ENCODE peak calls at places on chromosomes 5 and 9, in four cellular contexts. One of them, this sample, is unnamed. For H3K27me3, the result is how much of the 10 kb centered on the place peaks cover.

GRCh38 chr9:84897362-84898094 is 228.0 kb downstream of the NTRK2 start:
- DNase-seq in CD8-positive, alpha-beta T cell: no peak
- DNase-seq in HCT116: no peak
- DNase-seq in Panc1: no peak
- DNase-seq in this sample: no peak

GRCh38 chr5:2215059-2215458 is 332.3 kb upstream of the IRX4 start:
- DNase-seq in CD8-positive, alpha-beta T cell: no peak
- DNase-seq in HCT116: no peak
- DNase-seq in Panc1: no peak
- DNase-seq in this sample: no peak

GRCh38 chr5:143350790-143351603 is 52.5 kb downstream of the NR3C1 start:
- DNase-seq in CD8-positive, alpha-beta T cell: no peak
- DNase-seq in HCT116: peak
- DNase-seq in Panc1: no peak
- DNase-seq in this sample: no peak

GRCh38 chr5:146710348-146710747 is 168.2 kb downstream of the PPP2R2B start:
- DNase-seq in CD8-positive, alpha-beta T cell: no peak
- DNase-seq in HCT116: no peak
- DNase-seq in Panc1: no peak
- DNase-seq in this sample: no peak

GRCh38 chr9:124344291-124345050 is 70.8 kb downstream of the PSMB7 start:
- DNase-seq in CD8-positive, alpha-beta T cell: no peak
- DNase-seq in HCT116: no peak
- DNase-seq in Panc1: no peak
- DNase-seq in this sample: no peak

GRCh38 chr9:135797507-135798302 is 95.7 kb downstream of the KCNT1 start:
- DNase-seq in CD8-positive, alpha-beta T cell: no peak
- DNase-seq in HCT116: peak
- DNase-seq in Panc1: no peak
- DNase-seq in this sample: no peak

GRCh38 chr5:980941-981340 is 27.7 kb upstream of the NKD2 start:
- DNase-seq in CD8-positive, alpha-beta T cell: no peak
- DNase-seq in HCT116: no peak
- DNase-seq in Panc1: no peak
- DNase-seq in this sample: no peak

GRCh38 chr9:95726756-95727155 is 148.7 kb upstream of the ERCC6L2 start:
- DNase-seq in CD8-positive, alpha-beta T cell: no peak
- DNase-seq in HCT116: peak
- DNase-seq in Panc1: peak
- DNase-seq in this sample: no peak

GRCh38 chr9:1535051-1535450 is 480.1 kb upstream of the SMARCA2 start:
- DNase-seq in CD8-positive, alpha-beta T cell: no peak
- DNase-seq in HCT116: no peak
- DNase-seq in Panc1: no peak
- DNase-seq in this sample: no peak

GRCh38 chr5:36526537-36526936 is 79.9 kb upstream of the SLC1A3 start:
- DNase-seq in CD8-positive, alpha-beta T cell: no peak
- DNase-seq in HCT116: no peak
- DNase-seq in Panc1: no peak
- DNase-seq in this sample: no peak

GRCh38 chr5:52895070-52895469 is 94.1 kb upstream of the ITGA2 start:
- DNase-seq in CD8-positive, alpha-beta T cell: no peak
- DNase-seq in HCT116: no peak
- DNase-seq in Panc1: no peak
- DNase-seq in this sample: no peak

GRCh38 chr5:146213210-146213838 is 9.9 kb downstream of the RBM27 start:
- DNase-seq in CD8-positive, alpha-beta T cell: no peak
- DNase-seq in HCT116: no peak
- DNase-seq in Panc1: no peak
- DNase-seq in this sample: no peak

GRCh38 chr5:110258460-110258859 is 468.0 kb downstream of the TMEM232 start:
- DNase-seq in CD8-positive, alpha-beta T cell: no peak
- DNase-seq in HCT116: no peak
- DNase-seq in Panc1: no peak
- DNase-seq in this sample: no peak

GRCh38 chr9:104746798-104747197 is 685 bp upstream of the NIPSNAP3A start:
- DNase-seq in CD8-positive, alpha-beta T cell: no peak
- DNase-seq in HCT116: no peak
- DNase-seq in Panc1: no peak
- DNase-seq in this sample: no peak

GRCh38 chr9:37624073-37624472 is 26.7 kb upstream of the FRMPD1 start:
- DNase-seq in CD8-positive, alpha-beta T cell: no peak
- DNase-seq in HCT116: no peak
- DNase-seq in Panc1: no peak
- DNase-seq in this sample: no peak

GRCh38 chr5:53733853-53734252 is 173.4 kb downstream of the NDUFS4 start:
- DNase-seq in CD8-positive, alpha-beta T cell: no peak
- DNase-seq in HCT116: peak
- DNase-seq in Panc1: no peak
- DNase-seq in this sample: no peak

GRCh38 chr5:181241393-181241975 is 2.2 kb downstream of the RACK1 start:
- DNase-seq in CD8-positive, alpha-beta T cell: peak
- DNase-seq in HCT116: no peak
- DNase-seq in Panc1: peak
- DNase-seq in this sample: no peak

GRCh38 chr5:18882162-18882561 is 1105.8 kb downstream of the CDH18 start:
- DNase-seq in CD8-positive, alpha-beta T cell: no peak
- DNase-seq in HCT116: no peak
- DNase-seq in Panc1: no peak
- DNase-seq in this sample: no peak

GRCh38 chr9:136047076-136047774 is 47.9 kb downstream of the NACC2 start:
- DNase-seq in CD8-positive, alpha-beta T cell: no peak
- DNase-seq in HCT116: no peak
- DNase-seq in Panc1: no peak
- DNase-seq in this sample: no peak

GRCh38 chr5:178149199-178149932 is 4.3 kb downstream of the NHP2 start:
- DNase-seq in CD8-positive, alpha-beta T cell: no peak
- DNase-seq in HCT116: no peak
- DNase-seq in Panc1: no peak
- DNase-seq in this sample: no peak

GRCh38 chr9:128254855-128255759 is 20.7 kb downstream of the GOLGA2 start:
- DNase-seq in CD8-positive, alpha-beta T cell: peak
- DNase-seq in HCT116: peak
- DNase-seq in Panc1: peak
- DNase-seq in this sample: peak

GRCh38 chr5:116759860-116760644 is 185.4 kb upstream of the SEMA6A start:
- DNase-seq in CD8-positive, alpha-beta T cell: no peak
- DNase-seq in HCT116: no peak
- DNase-seq in Panc1: no peak
- DNase-seq in this sample: peak

GRCh38 chr9:63816742-63817621 is 1468.0 kb downstream of the FOXD4L5 start:
- DNase-seq in CD8-positive, alpha-beta T cell: peak
- DNase-seq in HCT116: no peak
- DNase-seq in Panc1: no peak
- DNase-seq in this sample: peak

DNA sequence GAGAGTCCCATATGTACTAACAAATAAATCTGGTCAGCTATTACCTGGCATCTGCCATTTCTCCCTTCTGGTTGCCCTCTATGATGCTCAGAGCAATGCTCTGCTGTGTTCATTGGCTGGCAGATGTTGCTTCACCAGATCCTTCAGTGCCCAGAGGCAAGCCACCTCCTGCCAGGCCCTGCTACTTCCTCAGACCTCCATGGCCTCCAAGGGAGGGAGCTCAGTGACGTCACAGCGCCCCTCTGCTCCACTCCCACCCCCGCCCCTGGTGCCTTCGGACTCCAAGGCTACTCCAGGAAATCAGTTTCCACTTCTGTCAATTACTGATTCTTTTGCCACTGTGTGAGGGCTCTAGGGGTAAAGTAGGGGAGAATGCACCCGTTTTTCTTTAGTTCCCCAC is 201.2 kb upstream of the GLRA1 start:
- DNase-seq in CD8-positive, alpha-beta T cell: no peak
- DNase-seq in HCT116: no peak
- DNase-seq in Panc1: no peak
- DNase-seq in this sample: no peak
- H3K27me3 ChIP-seq in CD8-positive, alpha-beta T cell: under half
- H3K27me3 ChIP-seq in HCT116: under half
- H3K27me3 ChIP-seq in Panc1: under half
- H3K27me3 ChIP-seq in this sample: under half

GRCh38 chr9:36138901-36139300 is 2.4 kb downstream of the GLIPR2 start:
- DNase-seq in CD8-positive, alpha-beta T cell: no peak
- DNase-seq in HCT116: no peak
- DNase-seq in Panc1: no peak
- DNase-seq in this sample: no peak

GRCh38 chr9:36141288-36141687 is 4.8 kb downstream of the GLIPR2 start:
- DNase-seq in CD8-positive, alpha-beta T cell: no peak
- DNase-seq in HCT116: no peak
- DNase-seq in Panc1: no peak
- DNase-seq in this sample: no peak

GRCh38 chr9:36138496-36138895 is 2.0 kb downstream of the GLIPR2 start:
- DNase-seq in CD8-positive, alpha-beta T cell: no peak
- DNase-seq in HCT116: no peak
- DNase-seq in Panc1: no peak
- DNase-seq in this sample: no peak

GRCh38 chr9:36141761-36142160 is 5.2 kb downstream of the GLIPR2 start:
- DNase-seq in CD8-positive, alpha-beta T cell: no peak
- DNase-seq in HCT116: no peak
- DNase-seq in Panc1: no peak
- DNase-seq in this sample: no peak

GRCh38 chr9:36140086-36141084 is 3.9 kb downstream of the GLIPR2 start:
- DNase-seq in CD8-positive, alpha-beta T cell: no peak
- DNase-seq in HCT116: no peak
- DNase-seq in Panc1: no peak
- DNase-seq in this sample: no peak
- H3K27ac ChIP-seq in CD8-positive, alpha-beta T cell: no peak
- H3K27ac ChIP-seq in HCT116: no peak
- H3K27ac ChIP-seq in Panc1: no peak
- H3K27ac ChIP-seq in this sample: peak

GRCh38 chr5:73152411-73153388 is 20.3 kb upstream of the TMEM174 start:
- DNase-seq in CD8-positive, alpha-beta T cell: no peak
- DNase-seq in HCT116: peak
- DNase-seq in Panc1: no peak
- DNase-seq in this sample: no peak
- H3K27me3 ChIP-seq in CD8-positive, alpha-beta T cell: under half
- H3K27me3 ChIP-seq in HCT116: under half
- H3K27me3 ChIP-seq in Panc1: under half
- H3K27me3 ChIP-seq in this sample: under half

DNA sequence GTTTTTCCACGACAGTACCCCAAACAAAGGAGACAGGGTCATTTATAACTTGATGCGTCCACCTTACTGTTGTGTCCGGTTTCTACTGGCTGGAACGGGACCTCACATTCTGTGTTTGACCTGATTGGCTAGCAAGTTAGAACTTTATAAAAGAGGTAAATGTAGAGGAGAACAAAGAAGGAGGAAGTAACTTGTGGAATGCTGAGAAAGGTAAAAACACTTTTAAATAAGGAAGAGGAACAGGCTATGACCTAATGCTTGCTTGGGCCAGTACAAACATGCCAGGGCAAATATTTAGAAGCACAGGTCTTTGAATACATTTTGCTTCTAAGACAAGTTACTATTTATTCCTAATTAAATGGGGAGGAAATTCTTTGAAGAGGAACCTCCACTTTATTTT is 251.6 kb downstream of the KIAA0825 start:
- DNase-seq in CD8-positive, alpha-beta T cell: no peak
- DNase-seq in HCT116: no peak
- DNase-seq in Panc1: no peak
- DNase-seq in this sample: no peak
- H3K27ac ChIP-seq in CD8-positive, alpha-beta T cell: no peak
- H3K27ac ChIP-seq in HCT116: no peak
- H3K27ac ChIP-seq in Panc1: no peak
- H3K27ac ChIP-seq in this sample: no peak

GRCh38 chr5:43049216-43049615 is 9.1 kb upstream of the ANXA2R start:
- DNase-seq in CD8-positive, alpha-beta T cell: no peak
- DNase-seq in HCT116: no peak
- DNase-seq in Panc1: no peak
- DNase-seq in this sample: no peak
- H3K27me3 ChIP-seq in CD8-positive, alpha-beta T cell: under half
- H3K27me3 ChIP-seq in HCT116: under half
- H3K27me3 ChIP-seq in Panc1: under half
- H3K27me3 ChIP-seq in this sample: under half

GRCh38 chr5:59034498-59035186 is 451.8 kb downstream of the RAB3C start:
- DNase-seq in CD8-positive, alpha-beta T cell: no peak
- DNase-seq in HCT116: no peak
- DNase-seq in Panc1: no peak
- DNase-seq in this sample: no peak

GRCh38 chr5:59036274-59036961 is 453.5 kb downstream of the RAB3C start:
- DNase-seq in CD8-positive, alpha-beta T cell: peak
- DNase-seq in HCT116: peak
- DNase-seq in Panc1: peak
- DNase-seq in this sample: peak

GRCh38 chr5:59037041-59037440 is 454.2 kb downstream of the RAB3C start:
- DNase-seq in CD8-positive, alpha-beta T cell: no peak
- DNase-seq in HCT116: no peak
- DNase-seq in Panc1: no peak
- DNase-seq in this sample: no peak

GRCh38 chr5:59037453-59038168 is 454.7 kb downstream of the RAB3C start:
- DNase-seq in CD8-positive, alpha-beta T cell: no peak
- DNase-seq in HCT116: no peak
- DNase-seq in Panc1: no peak
- DNase-seq in this sample: no peak

DNA sequence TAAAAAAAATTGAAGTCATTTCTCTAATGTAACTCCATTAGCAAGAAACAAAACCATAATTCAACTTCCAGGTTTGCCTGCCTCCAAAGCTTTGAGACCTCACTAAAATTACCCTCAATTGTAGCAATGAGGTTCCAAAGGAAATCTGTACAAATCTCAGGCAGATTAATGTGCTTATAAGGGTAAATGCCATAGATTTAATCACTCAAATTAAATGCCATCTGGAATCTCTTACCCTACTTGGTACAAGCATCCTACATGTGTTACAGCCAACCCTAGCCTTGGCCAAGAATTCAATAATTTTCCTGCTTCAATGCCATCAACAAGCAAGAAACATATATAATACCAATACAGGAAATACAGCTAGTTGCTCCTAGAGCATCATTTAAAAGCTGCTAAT is 452.8 kb downstream of the RAB3C start:
- DNase-seq in CD8-positive, alpha-beta T cell: no peak
- DNase-seq in HCT116: no peak
- DNase-seq in Panc1: no peak
- DNase-seq in this sample: no peak
- H3K27ac ChIP-seq in CD8-positive, alpha-beta T cell: no peak
- H3K27ac ChIP-seq in HCT116: no peak
- H3K27ac ChIP-seq in Panc1: no peak
- H3K27ac ChIP-seq in this sample: peak

DNA sequence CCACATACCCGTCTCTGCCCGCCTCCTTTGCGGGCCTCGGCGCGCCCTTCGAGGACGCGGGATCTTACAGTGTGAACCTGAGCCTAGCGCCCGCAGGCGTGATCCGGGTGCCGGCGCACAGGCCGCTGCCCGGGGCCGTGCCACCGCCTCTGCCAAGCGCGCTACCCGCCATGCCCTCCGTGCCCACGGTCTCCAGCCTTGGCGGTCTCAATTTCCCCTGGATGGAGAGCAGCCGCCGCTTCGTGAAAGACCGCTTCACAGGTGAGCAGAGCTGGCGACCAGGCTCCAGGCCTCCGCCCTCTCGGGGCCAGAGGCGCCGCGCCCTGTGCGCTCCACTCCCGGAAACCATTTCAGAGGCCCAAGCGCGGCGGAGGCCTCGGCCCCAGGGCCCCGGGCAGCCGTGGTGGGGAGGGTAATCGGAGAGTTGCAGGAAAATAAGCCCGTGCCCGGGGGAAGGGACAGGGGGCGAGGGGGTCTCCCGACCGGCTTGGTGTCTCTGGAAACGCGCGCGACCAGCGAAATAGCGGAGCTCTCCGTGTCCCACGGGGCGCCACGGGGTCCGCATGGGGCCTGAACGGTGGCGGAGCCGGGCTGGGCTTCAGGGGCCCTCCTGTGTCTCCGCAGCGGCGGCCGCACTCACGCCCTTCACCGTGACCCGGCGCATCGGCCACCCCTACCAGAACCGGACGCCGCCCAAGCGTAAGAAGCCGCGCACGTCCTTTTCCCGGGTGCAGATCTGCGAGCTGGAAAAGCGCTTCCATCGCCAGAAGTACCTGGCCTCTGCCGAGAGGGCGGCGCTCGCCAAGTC is 682 bp downstream of the TLX3 start:
- DNase-seq in CD8-positive, alpha-beta T cell: no peak
- DNase-seq in HCT116: peak
- DNase-seq in Panc1: no peak
- DNase-seq in this sample: peak
- H3K27me3 ChIP-seq in CD8-positive, alpha-beta T cell: under half
- H3K27me3 ChIP-seq in HCT116: under half
- H3K27me3 ChIP-seq in Panc1: under half
- H3K27me3 ChIP-seq in this sample: half or more

This sample was measured in transverse colon.